ENCODE peak calls at places on chromosome 1, in seven cellular contexts. C is mucosa of descending colon, G is adipocyte, Q is HAP-1, M is tibial nerve, Y is colonic mucosa, X is sigmoid colon. W is an unnamed sample.

GRCh38 chr1:184393924-184394323 is 7.1 kb downstream of the C1orf21 start:
- DNase-seq in M (no peak), Q (no peak), C (no peak), G (peak; percentile 52), Y (no peak), X (no peak), W (no peak)

GRCh38 chr1:55070291-55070690 is 30.9 kb downstream of the PCSK9 start:
- DNase-seq in M (no peak), Y (no peak), X (no peak), Q (no peak), C (no peak), G (no peak), W (no peak)

GRCh38 chr1:6162773-6163172 is 17.3 kb downstream of the CHD5 start:
- DNase-seq in G (no peak), M (no peak), C (no peak), X (no peak), Q (no peak), Y (no peak), W (no peak)

GRCh38 chr1:94942171-94943128 is 15.5 kb upstream of the CNN3 start:
- DNase-seq in X (no peak), Y (no peak), Q (no peak), G (no peak), M (no peak), C (no peak), W (no peak)

GRCh38 chr1:170804419-170804818 is 130.9 kb upstream of the MROH9 start:
- DNase-seq in C (no peak), G (no peak), M (no peak), Q (no peak), Y (no peak), X (no peak), W (no peak)

GRCh38 chr1:94672001-94672400 is 130.4 kb upstream of the F3 start:
- DNase-seq in G (no peak), Q (no peak), X (no peak), M (no peak), Y (no peak), C (no peak), W (no peak)

GRCh38 chr1:49036700-49037099 is 260.0 kb upstream of the BEND5 start:
- DNase-seq in C (no peak), X (no peak), M (no peak), Y (no peak), G (no peak), Q (no peak), W (no peak)

GRCh38 chr1:55064071-55064581 is 24.8 kb downstream of the PCSK9 start:
- DNase-seq in Q (no peak), G (no peak), X (no peak), C (no peak), Y (no peak), M (no peak), W (no peak)

GRCh38 chr1:110308247-110308646 is 30.9 kb upstream of the RBM15 start:
- DNase-seq in Q (no peak), C (no peak), X (no peak), G (peak; percentile 80), M (no peak), Y (no peak), W (no peak)

GRCh38 chr1:213779228-213779627 is 208.5 kb upstream of the PROX1 start:
- DNase-seq in M (no peak), X (no peak), Q (no peak), Y (peak; percentile 23), C (peak; percentile 14), G (no peak), W (no peak)

GRCh38 chr1:161720341-161720887 is 930 bp upstream of the FCRLB start:
- DNase-seq in M (no peak), C (no peak), Y (no peak), Q (no peak), X (no peak), G (no peak), W (no peak)

GRCh38 chr1:151579436-151580225 is 32.2 kb upstream of the SNX27 start:
- DNase-seq in G (no peak), X (no peak), M (no peak), Q (no peak), Y (no peak), C (no peak), W (no peak)

GRCh38 chr1:157153743-157154142 is 15.5 kb upstream of the ETV3 start:
- DNase-seq in Y (peak; percentile 66), G (no peak), X (no peak), C (peak; percentile 52), M (no peak), Q (no peak), W (no peak)

GRCh38 chr1:45772971-45773370 is 22.5 kb upstream of the IPP start:
- DNase-seq in Y (no peak), X (no peak), M (no peak), G (no peak), C (no peak), Q (no peak), W (no peak)

GRCh38 chr1:20190761-20191160 is 4.4 kb upstream of the PLA2G2C start:
- DNase-seq in Y (no peak), M (no peak), G (no peak), C (no peak), X (no peak), Q (no peak), W (no peak)

GRCh38 chr1:1987142-1987510 is 16.5 kb downstream of the CFAP74 start:
- DNase-seq in G (no peak), M (no peak), Y (no peak), X (no peak), C (no peak), Q (no peak), W (no peak)

GRCh38 chr1:47211796-47212269 is 20.2 kb downstream of the TAL1 start:
- DNase-seq in Y (peak; percentile 28), Q (no peak), C (no peak), M (no peak), X (peak; percentile 71), G (no peak), W (no peak)

GRCh38 chr1:153509729-153510354 is 25.9 kb downstream of the S100A6 start:
- DNase-seq in Y (peak; percentile 82), C (peak; percentile 86), X (no peak), M (peak; percentile 38), G (peak; percentile 39), Q (peak; percentile 44), W (no peak)

GRCh38 chr1:158930504-158930903 is 848 bp upstream of the PYHIN1 start:
- DNase-seq in Y (no peak), G (no peak), C (peak; percentile 23), M (no peak), Q (no peak), X (no peak), W (no peak)

GRCh38 chr1:62398377-62398776 is 38.5 kb upstream of the USP1 start:
- DNase-seq in G (peak; percentile 73), C (no peak), Y (no peak), M (no peak), Q (no peak), X (no peak), W (no peak)

GRCh38 chr1:23872421-23872820 is 4.3 kb upstream of the FUCA1 start:
- DNase-seq in Q (no peak), Y (no peak), C (no peak), X (no peak), M (no peak), G (no peak), W (no peak)

GRCh38 chr1:205554016-205554811 is 49.7 kb downstream of the CDK18 start:
- DNase-seq in M (no peak), C (no peak), Y (no peak), X (no peak), G (no peak), Q (no peak), W (no peak)

GRCh38 chr1:168348146-168348709 is 67.6 kb downstream of the TBX19 start:
- DNase-seq in Y (no peak), G (no peak), X (no peak), M (no peak), Q (peak; percentile 11), C (peak; percentile 13), W (no peak)

GRCh38 chr1:8871539-8871935 is 6.9 kb downstream of the ENO1 start:
- DNase-seq in Y (peak; percentile 68), M (no peak), X (no peak), Q (no peak), G (no peak), C (peak; percentile 83), W (peak; percentile 39)

GRCh38 chr1:8870605-8871538 is 7.6 kb downstream of the ENO1 start:
- DNase-seq in X (no peak), Y (no peak), M (no peak), Q (no peak), C (no peak), G (peak; percentile 10), W (no peak)

GRCh38 chr1:8873506-8874229 is 4.8 kb downstream of the ENO1 start:
- DNase-seq in X (peak; percentile 90), Y (peak; percentile 86), G (peak; percentile 96), M (peak; percentile 60), Q (no peak), C (peak; percentile 80), W (peak; percentile 44)

GRCh38 chr1:8873001-8873400 is 5.5 kb downstream of the ENO1 start:
- DNase-seq in C (no peak), X (no peak), Y (no peak), M (no peak), Q (no peak), G (no peak), W (no peak)

DNA sequence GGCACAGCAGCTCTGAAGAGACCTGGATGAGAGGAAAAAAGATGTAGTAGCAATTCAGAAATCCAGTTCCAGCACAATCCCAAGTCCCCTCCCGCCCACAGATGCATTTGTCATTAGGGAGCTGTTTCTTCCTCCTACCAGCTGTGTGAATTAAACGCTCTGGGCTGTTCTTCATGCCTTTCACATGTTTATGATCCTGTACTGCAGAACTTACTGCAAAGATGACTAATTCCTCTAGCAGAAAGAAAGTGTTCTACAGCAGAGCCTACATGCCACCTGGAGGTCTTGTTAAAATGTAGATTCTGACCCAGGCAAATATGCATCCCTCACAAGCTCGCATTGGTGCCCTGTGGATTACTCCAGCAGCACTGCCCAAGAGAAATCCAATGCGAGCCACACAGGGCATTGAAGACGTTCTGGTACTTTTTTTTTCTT is 6.5 kb downstream of the ENO1 start:
- DNase-seq in M (no peak), C (no peak), X (no peak), G (no peak), Q (no peak), Y (no peak), W (no peak)
- H3K4me1 ChIP-seq in M (no peaks in the 10 kb centered on the region), C (peaks cover 72% of the 10 kb centered on the region), X (peaks cover 44% of the 10 kb centered on the region), G (peaks cover 80% of the 10 kb centered on the region), Q (peaks cover 28% of the 10 kb centered on the region), Y (peaks cover 33% of the 10 kb centered on the region), W (peaks cover 27% of the 10 kb centered on the region)

GRCh38 chr1:27522148-27522859 is 32.3 kb upstream of the WASF2 start:
- DNase-seq in Q (no peak), Y (no peak), G (no peak), X (no peak), C (no peak), M (no peak), W (no peak)
- H3K4me1 ChIP-seq in Q (peaks cover 6% of the 10 kb centered on the region), Y (peaks cover 27% of the 10 kb centered on the region), G (peaks cover 43% of the 10 kb centered on the region), X (peaks cover 77% of the 10 kb centered on the region), C (peaks cover 57% of the 10 kb centered on the region), M (no peaks in the 10 kb centered on the region), W (no peaks in the 10 kb centered on the region)

GRCh38 chr1:70977575-70977974 is 70.0 kb downstream of the PTGER3 start:
- DNase-seq in G (no peak), X (no peak), C (no peak), Y (no peak), Q (no peak), M (no peak), W (peak; percentile 23)
- H3K4me1 ChIP-seq in G (peaks cover 4% of the 10 kb centered on the region), X (no peaks in the 10 kb centered on the region), C (no peaks in the 10 kb centered on the region), Y (no peaks in the 10 kb centered on the region), Q (peaks cover 3% of the 10 kb centered on the region), M (no peaks in the 10 kb centered on the region), W (peaks cover 24% of the 10 kb centered on the region)

GRCh38 chr1:40758578-40759343 is 24.8 kb upstream of the KCNQ4 start:
- DNase-seq in Q (no peak), G (no peak), C (no peak), Y (no peak), M (no peak), X (no peak), W (no peak)
- H3K4me1 ChIP-seq in Q (no peaks in the 10 kb centered on the region), G (peaks cover 33% of the 10 kb centered on the region), C (no peaks in the 10 kb centered on the region), Y (no peaks in the 10 kb centered on the region), M (no peaks in the 10 kb centered on the region), X (peaks cover 30% of the 10 kb centered on the region), W (no peaks in the 10 kb centered on the region)